ENCODE peak calls at places on chromosomes 11 and 22, in eight cellular contexts. X is fibroblast of lung, H is thoracic aorta, T is epithelial cell of prostate, V is colonic mucosa, Y is gastrocnemius medialis, E is H9, P is left ventricle myocardium inferior. S is an unnamed sample.

GRCh38 chr11:68678031-68678441 is 6.3 kb upstream of the GAL start:
- DNase-seq in X (no peak), T (no peak), E (no peak), H (no peak), Y (no peak), P (no peak), V (no peak), S (no peak)

GRCh38 chr22:17303840-17304779 is 65.2 kb upstream of the CECR2 start:
- DNase-seq in V (no peak), H (no peak), X (no peak), Y (peak), P (no peak), E (no peak), T (no peak), S (no peak)

GRCh38 chr11:704189-704798 is 1.7 kb upstream of the EPS8L2 start:
- DNase-seq in X (no peak), E (no peak), Y (peak), V (no peak), H (no peak), P (no peak), T (no peak), S (peak)

GRCh38 chr11:43787823-43788222 is 92.8 kb upstream of the ALKBH3 start:
- DNase-seq in P (no peak), Y (no peak), T (no peak), X (no peak), V (no peak), H (no peak), E (no peak), S (no peak)

GRCh38 chr11:100752371-100753073 is 65.4 kb downstream of the ARHGAP42 start:
- DNase-seq in V (no peak), P (no peak), E (no peak), X (no peak), T (no peak), Y (no peak), H (no peak), S (no peak)

GRCh38 chr22:49825944-49826602 is 1.6 kb downstream of the BRD1 start:
- DNase-seq in T (no peak), X (peak), H (no peak), V (peak), E (no peak), Y (no peak), P (no peak), S (peak)

GRCh38 chr22:39097098-39098020 is at the start of gene APOBEC3H:
- DNase-seq in T (peak), H (no peak), Y (no peak), E (no peak), P (no peak), X (no peak), V (no peak), S (no peak)

GRCh38 chr11:71310184-71310583 is 57.8 kb upstream of the SHANK2 start:
- DNase-seq in X (no peak), E (no peak), P (no peak), V (peak), Y (no peak), T (no peak), H (no peak), S (no peak)

GRCh38 chr11:59196777-59197176 is 15.9 kb downstream of the MPEG1 start:
- DNase-seq in P (no peak), Y (no peak), H (no peak), T (no peak), X (no peak), V (no peak), E (no peak), S (no peak)

GRCh38 chr11:70637949-70638598 is 239.7 kb downstream of the CTTN start:
- DNase-seq in Y (no peak), E (no peak), V (no peak), T (no peak), H (no peak), X (no peak), P (no peak), S (no peak)

GRCh38 chr22:36790648-36791047 is 14.7 kb upstream of the IFT27 start:
- DNase-seq in T (no peak), Y (no peak), H (no peak), E (no peak), V (no peak), X (no peak), P (no peak), S (no peak)

GRCh38 chr11:30489513-30489912 is 96.6 kb downstream of the MPPED2 start:
- DNase-seq in H (no peak), E (no peak), X (no peak), Y (no peak), T (no peak), V (no peak), P (no peak), S (no peak)

GRCh38 chr11:3885855-3886254 is 30.4 kb downstream of the STIM1 start:
- DNase-seq in E (no peak), T (no peak), V (no peak), Y (no peak), P (no peak), X (no peak), H (no peak), S (no peak)

GRCh38 chr22:23696326-23696851 is 5.6 kb downstream of the RGL4 start:
- DNase-seq in H (no peak), P (no peak), E (no peak), Y (no peak), X (no peak), T (no peak), V (no peak), S (no peak)

GRCh38 chr22:34800265-34800664 is 265.7 kb upstream of the ISX start:
- DNase-seq in E (no peak), H (no peak), Y (no peak), P (no peak), T (no peak), X (no peak), V (no peak), S (peak)

GRCh38 chr11:113553905-113554304 is 78.7 kb upstream of the DRD2 start:
- DNase-seq in E (no peak), H (no peak), X (no peak), T (no peak), V (no peak), P (no peak), Y (no peak), S (no peak)

GRCh38 chr11:63609536-63609935 is 4.7 kb downstream of the PLAAT3 start:
- DNase-seq in P (peak), V (peak), X (no peak), T (no peak), E (no peak), H (no peak), Y (peak), S (no peak)

GRCh38 chr22:27381960-27382742 is 419.4 kb downstream of the MN1 start:
- DNase-seq in E (peak), V (no peak), T (no peak), P (no peak), Y (no peak), X (no peak), H (no peak), S (no peak)

GRCh38 chr22:39932918-39933649 is 27.1 kb upstream of the TMA7B start:
- DNase-seq in P (no peak), H (no peak), E (peak), V (peak), T (no peak), X (no peak), Y (no peak), S (peak)

GRCh38 chr11:17972987-17973386 is 39.9 kb downstream of the SERGEF start:
- DNase-seq in P (peak), V (peak), X (peak), T (peak), Y (peak), H (no peak), E (peak), S (no peak)

GRCh38 chr22:26748845-26749244 is 91.5 kb downstream of the MIAT start:
- DNase-seq in H (no peak), V (no peak), Y (no peak), T (no peak), E (no peak), P (no peak), X (no peak), S (no peak)

GRCh38 chr11:66789097-66789890 is 53.9 kb upstream of the RCE1 start:
- DNase-seq in V (no peak), E (no peak), H (no peak), T (no peak), X (no peak), P (no peak), Y (no peak), S (no peak)

GRCh38 chr11:6992026-6992425 is 28.1 kb downstream of the ZNF214 start:
- DNase-seq in V (no peak), P (no peak), Y (no peak), H (no peak), E (no peak), X (peak), T (no peak), S (no peak)

GRCh38 chr22:50425179-50425916 is 49.5 kb downstream of the SBF1 start:
- DNase-seq in T (no peak), E (no peak), Y (no peak), P (no peak), H (no peak), X (no peak), V (no peak), S (no peak)

GRCh38 chr11:115284766-115285165 is 219.4 kb downstream of the CADM1 start:
- DNase-seq in X (peak), H (no peak), V (no peak), T (no peak), P (no peak), E (no peak), Y (no peak), S (no peak)

GRCh38 chr11:115286614-115287013 is 217.6 kb downstream of the CADM1 start:
- DNase-seq in V (no peak), E (no peak), Y (no peak), X (no peak), H (no peak), T (no peak), P (no peak), S (no peak)

GRCh38 chr11:115291391-115291744 is 212.8 kb downstream of the CADM1 start:
- DNase-seq in H (no peak), T (no peak), Y (no peak), X (no peak), E (no peak), P (no peak), V (no peak), S (no peak)

GRCh38 chr11:115290479-115291390 is 213.5 kb downstream of the CADM1 start:
- DNase-seq in T (no peak), V (no peak), E (no peak), H (no peak), X (no peak), Y (no peak), P (no peak), S (no peak)

DNA sequence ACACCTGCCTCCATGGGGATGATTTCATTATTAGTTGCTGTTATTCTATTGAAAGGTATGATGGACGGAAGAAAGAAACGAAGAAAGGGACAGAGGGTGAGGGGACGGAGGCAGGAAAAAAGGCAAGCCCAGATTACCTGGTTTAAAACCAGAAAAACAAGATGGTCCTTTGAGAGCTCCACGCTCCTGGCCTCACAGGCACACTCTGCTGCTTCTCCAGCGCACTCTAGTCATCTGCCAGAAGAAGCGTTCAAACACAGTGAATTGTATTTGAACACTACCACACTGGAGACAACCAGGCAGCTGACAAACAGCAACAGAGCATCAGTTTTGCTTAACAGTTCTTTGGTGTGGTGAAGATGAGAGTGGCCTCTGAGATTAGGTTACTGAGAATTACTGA is 216.9 kb downstream of the CADM1 start:
- DNase-seq in T (no peak), Y (no peak), E (no peak), X (no peak), P (no peak), H (no peak), V (no peak), S (no peak)
- H3K27ac ChIP-seq in T (no peak), Y (no peak), E (no peak), X (no peak), P (no peak), H (no peak), V (no peak), S (no peak)

DNA sequence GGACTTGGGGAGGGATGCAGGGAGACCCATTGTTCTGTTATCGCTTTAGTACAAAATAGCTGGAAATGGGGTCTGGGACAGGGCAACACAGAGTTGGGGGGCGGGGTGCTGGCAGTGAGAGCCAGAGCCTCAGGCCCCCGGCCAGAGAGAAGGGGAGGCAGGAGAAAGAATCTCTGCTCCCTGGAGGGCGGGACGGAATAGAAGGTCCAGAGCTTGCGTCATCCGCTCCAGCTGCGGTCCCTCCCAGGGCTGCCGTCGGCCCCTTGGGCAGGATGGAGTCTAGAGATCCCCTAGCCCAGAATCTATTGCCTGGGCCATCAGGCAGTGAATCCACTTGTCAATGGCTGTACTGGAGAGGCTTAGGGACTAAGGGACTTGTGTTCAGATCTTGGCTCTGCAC is 5.0 kb downstream of the TP53I11 start:
- DNase-seq in E (no peak), H (no peak), Y (peak), V (no peak), X (no peak), T (no peak), P (peak), S (no peak)
- H3K27ac ChIP-seq in E (no peak), H (no peak), Y (peak), V (no peak), X (no peak), T (no peak), P (peak), S (no peak)

GRCh38 chr11:2305140-2305861 is 3.5 kb downstream of the TSPAN32 start:
- DNase-seq in X (peak), E (peak), V (peak), T (no peak), Y (peak), H (peak), P (peak), S (peak)

GRCh38 chr11:2302280-2302843 is 549 bp downstream of the TSPAN32 start:
- DNase-seq in V (peak), Y (no peak), H (no peak), P (no peak), T (no peak), E (no peak), X (no peak), S (peak)

GRCh38 chr11:2304156-2305139 is 2.6 kb downstream of the TSPAN32 start:
- DNase-seq in P (no peak), H (no peak), X (no peak), E (peak), Y (no peak), V (peak), T (no peak), S (peak)

GRCh38 chr11:2302844-2303626 is 1.2 kb downstream of the TSPAN32 start:
- DNase-seq in H (no peak), X (no peak), E (peak), P (peak), Y (no peak), V (peak), T (no peak), S (peak)

DNA sequence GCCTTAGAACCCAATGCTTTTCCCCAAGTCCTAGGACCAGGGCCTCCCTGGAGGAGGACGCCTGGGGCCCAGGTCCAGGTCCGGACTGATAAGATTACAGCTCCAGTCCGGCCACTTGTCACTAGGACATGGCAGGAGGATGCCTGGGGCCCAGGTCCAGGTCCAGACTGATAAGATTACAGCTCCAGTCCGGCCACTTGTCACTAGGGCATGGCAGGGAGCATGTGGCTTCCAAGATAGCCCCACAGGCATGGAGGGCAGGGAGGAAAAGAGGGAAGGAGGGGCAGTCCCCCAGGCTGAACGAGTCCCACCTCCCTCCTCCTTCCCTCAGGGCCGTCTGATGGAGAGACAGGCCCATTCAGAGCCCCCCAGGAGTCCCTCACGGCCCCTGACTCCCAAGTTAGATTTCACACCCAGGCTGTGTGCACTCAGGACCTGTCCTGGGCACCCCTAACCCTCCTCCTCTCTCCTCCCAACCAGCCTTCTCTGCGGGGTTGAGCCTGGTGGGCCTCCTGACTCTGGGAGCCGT is 1.9 kb downstream of the TSPAN32 start:
- DNase-seq in T (no peak), H (no peak), E (peak), X (no peak), V (no peak), P (peak), Y (no peak), S (no peak)
- H3K27ac ChIP-seq in T (no peak), H (peak), E (no peak), X (no peak), V (no peak), P (peak), Y (no peak), S (peak)

DNA sequence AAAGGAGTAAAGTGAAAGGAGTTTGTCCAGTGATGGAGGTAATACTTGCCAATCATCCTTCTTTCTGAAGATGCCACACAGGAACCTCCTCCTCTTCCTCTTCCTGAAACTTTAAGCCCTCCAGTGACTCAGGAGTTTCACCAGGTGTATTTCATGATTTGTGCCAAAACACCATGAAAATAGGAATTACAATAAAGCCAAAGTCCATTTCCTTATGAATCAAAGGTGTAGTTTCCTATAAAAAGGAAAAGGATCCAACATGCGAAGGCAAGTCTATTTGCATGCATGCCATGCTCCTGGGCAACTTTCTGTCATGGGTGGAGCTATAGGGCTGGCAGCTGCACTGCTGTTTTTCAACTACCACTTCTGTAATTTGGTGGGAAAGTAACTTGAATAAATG is 9.8 kb upstream of the POU2AF1 start:
- DNase-seq in Y (no peak), H (no peak), E (no peak), X (no peak), P (no peak), V (peak), T (no peak), S (no peak)
- H3K27ac ChIP-seq in Y (no peak), H (no peak), E (no peak), X (no peak), P (no peak), V (no peak), T (peak), S (no peak)

DNA sequence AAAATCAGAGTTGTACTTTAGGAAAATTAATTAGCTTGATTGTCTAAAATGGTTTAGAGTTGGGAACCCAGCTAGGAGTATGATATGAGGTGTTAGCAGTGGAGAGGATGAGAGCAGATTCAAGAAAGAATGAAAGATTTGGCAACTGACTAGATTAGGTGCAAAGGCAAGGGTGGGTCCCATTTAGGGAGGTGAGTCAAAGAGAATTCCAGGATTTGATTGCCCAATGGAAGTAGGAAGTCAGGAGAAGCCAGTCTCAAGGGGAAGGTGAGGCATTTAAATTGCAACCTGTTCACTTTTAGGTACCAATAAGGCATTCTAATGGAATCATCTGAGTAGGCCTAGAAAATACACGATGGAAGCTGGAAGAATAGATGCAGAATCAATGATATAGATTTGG is 3.6 kb upstream of the CKAP5 start:
- DNase-seq in V (no peak), T (no peak), E (no peak), P (no peak), Y (no peak), H (no peak), X (no peak), S (no peak)
- H3K27ac ChIP-seq in V (no peak), T (no peak), E (no peak), P (no peak), Y (no peak), H (no peak), X (no peak), S (no peak)

DNA sequence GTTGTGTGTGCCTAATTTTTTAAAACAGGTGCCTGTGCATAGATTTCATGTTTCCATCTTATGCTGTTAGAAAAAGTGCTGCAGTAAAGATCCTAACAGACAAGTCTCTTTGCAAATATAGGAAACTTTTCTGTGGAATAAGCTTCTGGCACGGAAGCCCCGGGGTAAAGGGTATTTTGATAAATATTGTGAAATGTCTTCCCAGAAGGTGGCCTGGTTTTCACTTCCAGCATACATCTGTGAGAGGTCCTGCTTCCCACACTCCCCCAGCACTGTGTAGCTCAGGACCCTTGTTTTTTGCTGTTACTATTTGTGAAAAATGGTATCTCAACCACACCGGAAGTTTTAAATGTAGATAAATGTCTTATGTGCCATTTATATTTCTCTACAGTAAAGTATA is 14.5 kb downstream of the ST3GAL4 start:
- DNase-seq in H (no peak), Y (no peak), T (no peak), X (no peak), E (no peak), V (no peak), P (no peak), S (no peak)
- H3K27ac ChIP-seq in H (no peak), Y (no peak), T (no peak), X (no peak), E (no peak), V (no peak), P (peak), S (no peak)

S was measured in pancreas.